ENCODE peak calls at places on chromosomes 7 and 10, in six cellular contexts. A is K562, G is HepG2, H is A549, V is endothelial cell of umbilical vein, C is GM12878. Z is an unnamed sample.

GRCh38 chr7:93723424-93724124 is 149.1 kb upstream of the CALCR start:
- DNase-seq in C (no peak), A (no peak), G (no peak), H (no peak), V (no peak), Z (no peak)

GRCh38 chr7:28144266-28144665 is 36.3 kb downstream of the JAZF1 start:
- DNase-seq in A (no peak), V (peak), C (no peak), H (no peak), G (no peak), Z (no peak)

GRCh38 chr10:25125151-25125550 is 49.6 kb upstream of the GPR158 start:
- DNase-seq in C (no peak), A (no peak), G (no peak), H (no peak), V (no peak), Z (no peak)

GRCh38 chr10:117462424-117462792 is 80.1 kb upstream of the EMX2 start:
- DNase-seq in H (no peak), C (no peak), V (no peak), A (peak), G (no peak), Z (no peak)

GRCh38 chr10:130772676-130773075 is 538.8 kb downstream of the TCERG1L start:
- DNase-seq in V (no peak), C (no peak), A (no peak), H (no peak), G (no peak), Z (no peak)

GRCh38 chr7:105779856-105780815 is 96.3 kb downstream of the ATXN7L1 start:
- DNase-seq in C (no peak), G (no peak), V (no peak), A (no peak), H (no peak), Z (no peak)

GRCh38 chr7:116633131-116633988 is 38.6 kb upstream of the MET start:
- DNase-seq in V (no peak), H (no peak), A (no peak), C (peak), G (no peak), Z (peak)

GRCh38 chr7:87199241-87199640 is 20.3 kb downstream of the TMEM243 start:
- DNase-seq in G (no peak), V (no peak), C (no peak), H (no peak), A (no peak), Z (no peak)

GRCh38 chr7:135558337-135558767 is 635 bp downstream of the NUP205 start:
- DNase-seq in C (peak), H (peak), A (peak), G (peak), V (peak), Z (peak)

GRCh38 chr7:133654547-133654946 is 401.7 kb downstream of the EXOC4 start:
- DNase-seq in V (no peak), H (no peak), C (no peak), A (no peak), G (no peak), Z (no peak)

GRCh38 chr10:14353291-14353913 is 22.7 kb upstream of the FRMD4A start:
- DNase-seq in G (no peak), A (no peak), V (no peak), H (no peak), C (no peak), Z (no peak)

GRCh38 chr10:111107023-111107422 is 30.2 kb downstream of the ADRA2A start:
- DNase-seq in H (no peak), V (no peak), A (no peak), G (no peak), C (no peak), Z (no peak)

GRCh38 chr10:133568287-133568614 is 2.9 kb upstream of the SYCE1 start:
- DNase-seq in V (no peak), C (no peak), H (no peak), A (no peak), G (no peak), Z (no peak)

GRCh38 chr7:123712619-123713018 is 36.2 kb downstream of the WASL start:
- DNase-seq in V (no peak), G (no peak), H (no peak), C (no peak), A (no peak), Z (peak)

GRCh38 chr7:24407965-24408364 is 124.0 kb downstream of the NPY start:
- DNase-seq in A (no peak), G (no peak), C (no peak), V (no peak), H (no peak), Z (no peak)

GRCh38 chr10:93826355-93826754 is 67.4 kb upstream of the SLC35G1 start:
- DNase-seq in C (no peak), H (no peak), G (no peak), V (no peak), A (no peak), Z (peak)

GRCh38 chr7:99631311-99632109 is 14.8 kb downstream of the ZSCAN25 start:
- DNase-seq in V (no peak), C (no peak), G (peak), A (peak), H (peak), Z (peak)

GRCh38 chr7:47931788-47932425 is 16.4 kb downstream of the PKD1L1 start:
- DNase-seq in V (no peak), H (no peak), C (no peak), A (no peak), G (no peak), Z (no peak)

GRCh38 chr10:84194424-84195043 is at the start of gene CDHR1:
- DNase-seq in C (no peak), A (peak), H (no peak), V (no peak), G (no peak), Z (peak)

GRCh38 chr10:79044846-79045245 is 23.9 kb upstream of the ZMIZ1 start:
- DNase-seq in G (no peak), A (no peak), C (no peak), V (no peak), H (no peak), Z (no peak)

GRCh38 chr7:158970132-158970531 is 113.8 kb downstream of the DYNC2I1 start:
- DNase-seq in C (no peak), H (no peak), G (no peak), A (no peak), V (no peak), Z (no peak)

GRCh38 chr10:104333037-104333727 is 5.1 kb downstream of the ITPRIP start:
- DNase-seq in H (no peak), G (no peak), C (no peak), V (no peak), A (peak), Z (no peak)

GRCh38 chr7:81478664-81479063 is 291.2 kb downstream of the HGF start:
- DNase-seq in A (no peak), G (peak), V (no peak), H (no peak), C (no peak), Z (no peak)

GRCh38 chr7:77995717-77996116 is 197.1 kb downstream of the PHTF2 start:
- DNase-seq in A (peak), H (peak), G (peak), V (no peak), C (no peak), Z (no peak)

GRCh38 chr7:18570441-18570840 is 74.9 kb downstream of the HDAC9 start:
- DNase-seq in G (no peak), H (no peak), A (no peak), V (no peak), C (no peak), Z (no peak)

GRCh38 chr10:103849880-103850571 is 5.3 kb downstream of the SH3PXD2A start:
- DNase-seq in V (peak), H (no peak), G (no peak), A (no peak), C (no peak), Z (peak)

GRCh38 chr10:71697938-71698709 is 21.5 kb downstream of the C10orf105 start:
- DNase-seq in G (no peak), V (no peak), A (peak), H (no peak), C (peak), Z (no peak)
- TF ChIP-seq MYC in G (no peak), V (no peak), A (no peak), H (no peak), C (no peak), Z (no peak)

GRCh38 chr10:28263136-28263857 is 39.6 kb downstream of the MPP7 start:
- DNase-seq in C (no peak), H (no peak), G (peak), A (no peak), V (no peak), Z (no peak)

GRCh38 chr10:28269842-28270456 is 32.9 kb downstream of the MPP7 start:
- DNase-seq in C (no peak), A (no peak), V (no peak), G (no peak), H (no peak), Z (no peak)

GRCh38 chr10:28266449-28267224 is 36.2 kb downstream of the MPP7 start:
- DNase-seq in V (no peak), A (no peak), C (no peak), G (no peak), H (no peak), Z (no peak)
- TF ChIP-seq MYC in V (no peak), A (no peak), C (no peak), G (no peak), H (no peak), Z (no peak)

GRCh38 chr10:28089467-28089866 is 90.6 kb upstream of the ODAD2 start:
- DNase-seq in V (peak), A (no peak), C (no peak), H (no peak), G (no peak), Z (no peak)
- TF ChIP-seq MYC in V (no peak), A (no peak), C (no peak), H (no peak), G (no peak), Z (no peak)

DNA sequence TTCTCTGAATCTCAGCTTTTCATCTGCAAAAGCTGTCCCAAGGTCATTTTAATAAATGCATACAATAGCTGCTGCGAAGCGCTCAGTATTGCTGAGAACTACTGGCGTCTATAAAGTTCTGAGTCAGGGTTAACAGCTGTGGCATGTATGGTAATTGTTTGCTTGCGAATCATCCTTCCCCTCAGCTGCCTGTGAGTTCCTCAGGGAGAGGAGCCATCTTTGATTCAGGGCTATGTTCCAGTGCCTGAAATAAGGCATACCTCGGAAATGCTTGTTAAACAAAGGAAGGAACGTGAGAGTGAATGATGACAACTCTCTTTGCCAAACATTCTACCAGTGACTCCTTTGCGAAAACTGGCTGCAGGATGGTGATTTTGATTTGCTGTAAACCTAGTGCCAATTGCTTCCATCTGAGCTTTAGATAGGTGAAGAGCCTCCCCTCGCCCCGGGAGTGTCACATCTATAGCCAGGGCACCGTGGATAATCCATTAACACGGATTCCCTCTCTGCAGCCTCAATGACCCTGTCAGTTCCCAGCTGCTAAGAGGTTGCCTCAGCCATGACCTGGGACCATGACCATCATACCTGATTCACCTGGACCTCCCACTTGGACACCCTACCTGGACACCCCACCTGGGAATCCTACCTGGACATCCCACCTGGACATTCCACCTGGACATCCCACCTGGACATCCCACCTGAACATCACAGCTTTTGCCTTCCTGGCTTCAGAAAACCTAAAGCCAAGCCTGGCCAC is 39.6 kb downstream of the GPRIN2 start:
- DNase-seq in C (no peak), V (peak), A (no peak), G (no peak), H (peak), Z (no peak)
- TF ChIP-seq MYC in C (no peak), V (no peak), A (no peak), G (no peak), H (no peak), Z (no peak)

GRCh38 chr7:8751557-8752231 is 318.3 kb downstream of the NXPH1 start:
- DNase-seq in G (no peak), V (no peak), A (peak), C (no peak), H (no peak), Z (no peak)

GRCh38 chr7:8753355-8753754 is 319.9 kb downstream of the NXPH1 start:
- DNase-seq in A (no peak), H (no peak), G (no peak), V (no peak), C (no peak), Z (no peak)
- TF ChIP-seq MYC in A (no peak), H (no peak), G (no peak), V (no peak), C (no peak), Z (no peak)

Z was measured in NB4.